ENCODE peak calls at places on chromosomes 2 and 18, in five cellular contexts. Z is MM.1S, G is SK-N-SH, C is fibroblast of lung, T is PC-3. N is an unnamed sample.

GRCh38 chr2:2698182-2699116 is 367.4 kb upstream of the MYT1L start:
- DNase-seq in G (peak; percentile 74), C (no peak), T (peak; percentile 34), Z (no peak), N (peak; percentile 29)

GRCh38 chr2:58336416-58336815 is 95.3 kb upstream of the FANCL start:
- DNase-seq in T (no peak), Z (no peak), G (no peak), C (no peak), N (peak; percentile 34)

GRCh38 chr2:130749641-130750040 is 5.7 kb upstream of the AMER3 start:
- DNase-seq in T (no peak), Z (no peak), C (no peak), G (no peak), N (no peak)

GRCh38 chr2:54558188-54558975 is 102.3 kb downstream of the SPTBN1 start:
- DNase-seq in G (peak; percentile 87), C (peak; percentile 60), Z (peak; percentile 73), T (peak; percentile 74), N (peak; percentile 91)

GRCh38 chr2:14587119-14587518 is 45.4 kb upstream of the LRATD1 start:
- DNase-seq in T (peak; percentile 57), C (no peak), Z (no peak), G (no peak), N (no peak)

GRCh38 chr2:53543083-53543482 is 224.5 kb upstream of the CHAC2 start:
- DNase-seq in C (no peak), T (no peak), G (no peak), Z (no peak), N (no peak)

GRCh38 chr2:96143848-96144480 is 1.3 kb downstream of the DUSP2 start:
- DNase-seq in C (no peak), Z (no peak), G (no peak), T (peak; percentile 48), N (peak; percentile 54)

GRCh38 chr18:3177902-3178687 is 41.7 kb downstream of the MYOM1 start:
- DNase-seq in C (peak; percentile 16), T (no peak), Z (peak; percentile 65), G (no peak), N (no peak)

GRCh38 chr2:156896294-156896693 is 361.2 kb upstream of the GALNT5 start:
- DNase-seq in C (peak; percentile 39), Z (peak; percentile 93), G (no peak), T (peak; percentile 88), N (no peak)

GRCh38 chr2:65880451-65880850 is 448.1 kb upstream of the SPRED2 start:
- DNase-seq in G (no peak), T (no peak), Z (no peak), C (no peak), N (no peak)

GRCh38 chr2:200373196-200373595 is 66.7 kb downstream of the SPATS2L start:
- DNase-seq in C (no peak), T (peak; percentile 34), Z (peak; percentile 56), G (no peak), N (no peak)

GRCh38 chr2:121471571-121472464 is 58.9 kb upstream of the RNU4ATAC start:
- DNase-seq in Z (no peak), T (no peak), C (peak; percentile 76), G (no peak), N (no peak)

GRCh38 chr2:224442092-224442999 is 40.4 kb upstream of the FAM124B start:
- DNase-seq in T (peak; percentile 23), C (peak; percentile 38), G (peak; percentile 57), Z (peak; percentile 8), N (no peak)

GRCh38 chr2:7089284-7089683 is 172.1 kb downstream of the RNF144A start:
- DNase-seq in Z (no peak), T (no peak), G (no peak), C (no peak), N (no peak)

GRCh38 chr2:25618676-25619075 is 54.7 kb downstream of the DTNB start:
- DNase-seq in G (no peak), C (peak; percentile 51), Z (no peak), T (peak; percentile 96), N (no peak)

GRCh38 chr2:119982506-119982905 is 30.4 kb upstream of the EPB41L5 start:
- DNase-seq in G (no peak), Z (no peak), T (no peak), C (no peak), N (no peak)

GRCh38 chr2:107009275-107009674 is 123.3 kb upstream of the ST6GAL2 start:
- DNase-seq in C (no peak), Z (no peak), T (no peak), G (no peak), N (no peak)

GRCh38 chr2:167943877-167944276 is 303.5 kb downstream of the STK39 start:
- DNase-seq in C (peak; percentile 45), T (peak; percentile 14), Z (no peak), G (no peak), N (no peak)

GRCh38 chr2:167946367-167946955 is 300.9 kb downstream of the STK39 start:
- DNase-seq in T (no peak), G (no peak), C (no peak), Z (no peak), N (peak; percentile 91)

GRCh38 chr2:167943368-167943767 is 304.0 kb downstream of the STK39 start:
- DNase-seq in C (no peak), Z (no peak), G (no peak), T (no peak), N (no peak)

GRCh38 chr2:167944825-167945659 is 302.4 kb downstream of the STK39 start:
- DNase-seq in C (no peak), T (peak; percentile 35), G (no peak), Z (no peak), N (no peak)

GRCh38 chr2:167945660-167946366 is 301.6 kb downstream of the STK39 start:
- DNase-seq in Z (no peak), G (no peak), T (no peak), C (no peak), N (peak; percentile 52)
- H3K9ac ChIP-seq in Z (no peak overlapping the region), G (no peak overlapping the region), T (no peak overlapping the region), C (no peak overlapping the region), N (no peak overlapping the region)

DNA sequence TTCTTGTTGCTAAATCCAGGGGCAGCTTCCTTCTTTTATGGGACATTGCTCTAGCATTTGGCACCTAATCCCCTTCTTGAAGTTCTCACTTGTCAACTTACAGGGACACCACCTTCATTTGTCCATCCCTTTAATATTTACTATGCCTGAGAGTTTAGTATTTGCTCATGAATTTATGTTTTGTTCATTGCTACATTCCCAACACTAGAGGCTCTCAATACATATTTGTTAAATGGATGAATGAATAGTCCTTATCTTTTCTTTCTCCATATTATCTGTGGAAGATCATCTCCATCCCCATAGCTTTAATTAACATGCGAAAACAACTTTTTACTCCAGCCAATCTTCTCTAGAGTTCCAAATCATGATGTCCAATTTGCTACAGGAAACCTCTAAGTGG is 5.4 kb downstream of the CWC22 start:
- DNase-seq in G (no peak), T (no peak), C (peak; percentile 2), Z (no peak), N (no peak)
- H4K20me1 ChIP-seq in G (peaks cover 12% of the 10 kb centered on the region), T (peaks cover 19% of the 10 kb centered on the region), C (no peaks in the 10 kb centered on the region), Z (no peaks in the 10 kb centered on the region), N (no peaks in the 10 kb centered on the region)

DNA sequence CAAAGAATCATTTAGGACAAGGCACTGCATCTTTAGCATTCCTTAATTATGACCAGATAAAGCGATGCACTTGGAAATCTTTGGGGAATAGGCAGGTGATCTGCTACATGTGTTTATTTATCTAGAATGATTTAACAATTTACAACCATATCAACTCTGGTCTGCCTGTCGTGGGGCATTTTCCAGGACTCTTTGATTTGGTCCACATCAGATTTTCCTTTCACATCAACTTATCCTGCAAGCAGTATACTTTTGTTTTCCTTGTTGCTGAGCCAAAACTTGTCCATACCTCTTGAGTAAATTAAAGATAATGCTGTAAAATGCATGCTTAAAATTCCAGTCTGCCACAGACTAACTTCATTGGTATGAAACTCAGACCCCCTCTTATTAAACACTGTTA is 312.4 kb upstream of the TCF4 start:
- DNase-seq in G (no peak), Z (no peak), C (no peak), T (peak; percentile 53), N (no peak)
- H3K9ac ChIP-seq in G (no peak overlapping the region), Z (no peak overlapping the region), C (no peak overlapping the region), T (no peak overlapping the region), N (no peak overlapping the region)

DNA sequence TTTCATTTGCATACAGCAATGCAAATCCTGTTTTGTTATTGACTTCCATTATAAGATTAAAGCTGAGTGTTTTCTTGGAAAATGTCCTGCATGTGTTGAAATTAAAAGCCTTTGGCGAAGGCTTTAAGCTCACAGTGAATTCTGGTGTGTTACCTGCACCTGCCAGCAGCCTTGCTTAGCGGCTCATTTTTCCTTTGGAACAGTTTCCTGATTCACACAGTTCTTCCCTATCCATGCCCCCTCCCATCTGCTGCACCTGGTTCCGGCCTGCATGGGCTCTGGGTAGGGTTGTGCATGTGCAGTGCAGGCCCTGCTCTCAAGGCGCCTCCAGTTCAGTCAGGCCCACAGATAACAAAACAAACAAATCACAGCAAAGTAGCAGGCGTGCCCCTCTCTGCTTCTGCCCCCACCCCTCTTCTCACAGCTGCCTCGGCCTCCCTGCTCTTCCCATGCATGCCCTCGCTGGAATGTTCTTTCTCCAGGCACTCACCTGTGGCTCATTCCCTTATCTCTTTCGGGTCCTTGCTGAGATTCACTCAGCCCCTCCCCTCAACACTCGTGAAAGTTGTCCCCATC is 15.8 kb downstream of the MTCL1 start:
- DNase-seq in C (no peak), G (no peak), T (no peak), Z (no peak), N (no peak)
- H4K20me1 ChIP-seq in C (no peaks in the 10 kb centered on the region), G (peaks cover 18% of the 10 kb centered on the region), T (no peaks in the 10 kb centered on the region), Z (no peaks in the 10 kb centered on the region), N (peaks cover 21% of the 10 kb centered on the region)

GRCh38 chr2:68203587-68203986 is 45.9 kb downstream of the PNO1 start:
- DNase-seq in C (no peak), G (no peak), T (no peak), Z (peak; percentile 80), N (no peak)
- H3K9ac ChIP-seq in C (no peak overlapping the region), G (no peak overlapping the region), T (no peak overlapping the region), Z (no peak overlapping the region), N (no peak overlapping the region)

GRCh38 chr2:11286749-11287148 is 57.7 kb downstream of the ROCK2 start:
- DNase-seq in Z (no peak), T (no peak), G (peak; percentile 23), C (peak; percentile 31), N (no peak)

GRCh38 chr2:11288431-11288830 is 56.0 kb downstream of the ROCK2 start:
- DNase-seq in Z (no peak), T (no peak), C (no peak), G (no peak), N (peak; percentile 34)

GRCh38 chr2:11292464-11293255 is 51.8 kb downstream of the ROCK2 start:
- DNase-seq in Z (no peak), G (no peak), C (peak; percentile 24), T (no peak), N (peak; percentile 10)

GRCh38 chr2:11290713-11291112 is 53.7 kb downstream of the ROCK2 start:
- DNase-seq in Z (no peak), C (no peak), G (no peak), T (no peak), N (no peak)

GRCh38 chr2:11290211-11290610 is 54.2 kb downstream of the ROCK2 start:
- DNase-seq in G (no peak), T (no peak), C (peak; percentile 23), Z (no peak), N (no peak)
- H4K20me1 ChIP-seq in G (peaks cover 58% of the 10 kb centered on the region), T (peaks cover 32% of the 10 kb centered on the region), C (no peaks in the 10 kb centered on the region), Z (no peaks in the 10 kb centered on the region), N (peaks cover 33% of the 10 kb centered on the region)